ENCODE peak calls at places on chromosomes 1 and 21, in five cellular contexts. P, E, Y, K and Q are unnamed samples. For H3K9me3, the result is how much of the 10 kb centered on the place peaks cover.

GRCh38 chr1:154425172-154425571 is 20.0 kb downstream of the IL6R start:
- DNase-seq in Y (no peak), P (no peak), K (no peak), E (no peak), Q (no peak)

GRCh38 chr21:32794643-32795042 is 23.1 kb upstream of the PAXBP1 start:
- DNase-seq in K (no peak), Y (no peak), E (no peak), P (no peak), Q (no peak)

GRCh38 chr1:193229136-193229535 is 42.7 kb upstream of the B3GALT2 start:
- DNase-seq in Y (no peak), K (no peak), P (no peak), E (no peak), Q (no peak)

GRCh38 chr1:184485731-184486723 is 99.2 kb downstream of the C1orf21 start:
- DNase-seq in K (no peak), E (no peak), P (no peak), Y (no peak), Q (no peak)

GRCh38 chr1:231903586-231904081 is 277.0 kb downstream of the DISC1 start:
- DNase-seq in Y (no peak), K (no peak), E (no peak), P (no peak), Q (no peak)

GRCh38 chr1:155884028-155884950 is 24.9 kb downstream of the SYT11 start:
- DNase-seq in K (no peak), P (no peak), E (no peak), Y (no peak), Q (no peak)

GRCh38 chr1:183164350-183164749 is 21.7 kb upstream of the LAMC2 start:
- DNase-seq in P (no peak), E (no peak), Y (no peak), K (peak), Q (no peak)

GRCh38 chr1:88163187-88163586 is 520.9 kb upstream of the PKN2 start:
- DNase-seq in Y (no peak), E (no peak), P (no peak), K (no peak), Q (no peak)

GRCh38 chr1:43104027-43104763 is 67.9 kb downstream of the EBNA1BP2 start:
- DNase-seq in K (no peak), P (no peak), Y (no peak), E (no peak), Q (no peak)

GRCh38 chr1:39378377-39378776 is 113.1 kb upstream of the BMP8A start:
- DNase-seq in E (no peak), Y (no peak), P (no peak), K (no peak), Q (no peak)

GRCh38 chr1:208200116-208200515 is 44.1 kb downstream of the PLXNA2 start:
- DNase-seq in K (no peak), E (no peak), P (no peak), Y (no peak), Q (no peak)

GRCh38 chr1:66761273-66761672 is 9.0 kb downstream of the DYNLT5 start:
- DNase-seq in P (no peak), E (no peak), K (peak), Y (no peak), Q (no peak)

GRCh38 chr1:9009438-9010366 is 16.5 kb downstream of the SLC2A7 start:
- DNase-seq in P (no peak), K (peak), E (no peak), Y (peak), Q (no peak)

GRCh38 chr1:109689844-109690405 is 2.3 kb downstream of the GSTM1 start:
- DNase-seq in K (no peak), P (no peak), E (no peak), Y (peak), Q (no peak)

GRCh38 chr1:210239295-210240155 is 6.9 kb downstream of the SERTAD4 start:
- DNase-seq in K (peak), E (no peak), P (no peak), Y (no peak), Q (no peak)

GRCh38 chr1:162335126-162335525 is 41.5 kb downstream of the SPATA46 start:
- DNase-seq in P (no peak), K (no peak), E (no peak), Y (peak), Q (no peak)

GRCh38 chr1:221776495-221777413 is 34.9 kb upstream of the DUSP10 start:
- DNase-seq in E (no peak), P (no peak), K (no peak), Y (no peak), Q (no peak)

GRCh38 chr1:172341697-172342096 is 78.8 kb upstream of the C1orf105 start:
- DNase-seq in K (no peak), Y (no peak), E (no peak), P (no peak), Q (no peak)

GRCh38 chr1:163440090-163440489 is 118.3 kb downstream of the NUF2 start:
- DNase-seq in Y (no peak), E (no peak), P (no peak), K (no peak), Q (no peak)

GRCh38 chr1:67883069-67883468 is 49.8 kb upstream of the GNG12 start:
- DNase-seq in K (no peak), E (no peak), P (no peak), Y (no peak), Q (no peak)

GRCh38 chr1:20073247-20073646 is 3.3 kb downstream of the PLA2G5 start:
- DNase-seq in P (no peak), E (no peak), Y (no peak), K (no peak), Q (no peak)

GRCh38 chr1:200866521-200866920 is 6.3 kb upstream of the GPR25 start:
- DNase-seq in Y (no peak), K (no peak), P (no peak), E (no peak), Q (no peak)

GRCh38 chr1:161921990-161922389 is 101.7 kb downstream of the OLFML2B start:
- DNase-seq in P (no peak), K (peak), Y (no peak), E (no peak), Q (no peak)

GRCh38 chr1:87206444-87206843 is 122.2 kb upstream of the LMO4 start:
- DNase-seq in P (no peak), Y (no peak), E (no peak), K (no peak), Q (no peak)

GRCh38 chr1:177959793-177960515 is 9.9 kb downstream of the SEC16B start:
- DNase-seq in K (peak), E (no peak), Y (no peak), P (no peak), Q (no peak)

GRCh38 chr21:36697473-36698159 is 1.3 kb upstream of the SIM2 start:
- DNase-seq in E (no peak), P (peak), Y (no peak), K (no peak), Q (no peak)

GRCh38 chr1:41898191-41898713 is 20.5 kb downstream of the HIVEP3 start:
- DNase-seq in E (peak), P (no peak), Y (no peak), K (peak), Q (peak)

GRCh38 chr1:199955235-199955634 is 72.3 kb upstream of the NR5A2 start:
- DNase-seq in Y (no peak), P (no peak), E (no peak), K (no peak), Q (no peak)

GRCh38 chr1:43373034-43373940 is 5.5 kb upstream of the ELOVL1 start:
- DNase-seq in P (no peak), K (no peak), Y (no peak), E (no peak), Q (no peak)

GRCh38 chr1:36387141-36387949 is 1.6 kb upstream of the STK40 start:
- DNase-seq in P (no peak), E (no peak), K (peak), Y (no peak), Q (no peak)

GRCh38 chr1:112380356-112380755 is 15.7 kb upstream of the CTTNBP2NL start:
- DNase-seq in P (no peak), Y (no peak), K (no peak), E (no peak), Q (no peak)

GRCh38 chr1:225934711-225935110 is 6.3 kb downstream of the LEFTY2 start:
- DNase-seq in E (no peak), P (no peak), Y (no peak), K (no peak), Q (no peak)

GRCh38 chr1:11925938-11926292 is 312 bp downstream of the KIAA2013 start:
- DNase-seq in P (peak), K (no peak), E (peak), Y (peak), Q (peak)

GRCh38 chr1:11924334-11925195 is 1.7 kb downstream of the KIAA2013 start:
- DNase-seq in Y (no peak), P (no peak), E (no peak), K (no peak), Q (no peak)

GRCh38 chr1:11923827-11924113 is 2.5 kb downstream of the KIAA2013 start:
- DNase-seq in E (no peak), Y (no peak), K (no peak), P (no peak), Q (no peak)

GRCh38 chr1:11921022-11921421 is 5.2 kb downstream of the KIAA2013 start:
- DNase-seq in P (no peak), E (no peak), K (no peak), Y (no peak), Q (no peak)

DNA sequence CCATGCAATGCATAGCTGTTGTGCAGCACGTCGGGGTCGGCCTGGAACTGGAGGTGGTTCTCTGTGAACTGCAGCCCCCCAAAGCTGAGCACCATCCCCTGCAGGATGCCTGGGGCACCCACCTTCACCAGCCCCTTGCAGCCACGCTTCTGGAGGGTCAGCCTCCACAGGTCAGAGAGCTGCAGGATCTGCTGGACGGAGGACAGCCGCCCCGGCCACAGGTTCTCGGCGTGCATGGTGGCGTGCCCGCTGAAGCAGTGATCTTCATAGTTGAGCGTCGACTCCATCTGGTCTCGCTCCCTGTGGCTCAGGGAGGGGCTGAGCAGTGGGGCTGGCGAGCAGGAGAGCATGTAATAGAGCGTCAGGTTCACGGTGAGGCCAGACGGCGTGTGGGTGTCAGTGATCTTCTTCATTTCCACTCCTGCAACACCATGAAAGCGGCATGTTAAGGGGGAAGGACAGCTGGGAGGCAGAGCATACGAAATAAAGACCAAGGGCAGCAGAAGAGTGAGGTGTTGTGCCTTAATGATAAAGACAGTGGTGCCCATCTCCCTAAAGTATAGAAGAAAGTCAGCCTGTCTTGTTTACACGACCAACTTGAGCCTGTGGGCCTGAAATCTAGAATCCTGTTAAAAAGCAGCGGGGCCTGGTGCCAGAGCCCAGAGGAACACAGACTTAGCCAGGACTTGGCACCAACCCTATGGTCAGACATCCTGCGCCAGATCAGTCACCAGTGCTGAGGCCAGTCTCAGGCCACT is 3.0 kb downstream of the KIAA2013 start:
- DNase-seq in E (no peak), P (no peak), K (no peak), Y (no peak), Q (no peak)
- H3K4me3 ChIP-seq in E (no peak), P (no peak), K (no peak), Y (no peak), Q (no peak)

GRCh38 chr21:44615881-44616590 is 4.2 kb downstream of the KRTAP10-8 start:
- DNase-seq in P (peak), Y (no peak), E (no peak), K (no peak), Q (peak)

GRCh38 chr21:44614161-44614631 is 2.3 kb downstream of the KRTAP10-8 start:
- DNase-seq in P (peak), K (no peak), Y (no peak), E (no peak), Q (no peak)

GRCh38 chr21:44615466-44615865 is 3.6 kb downstream of the KRTAP10-8 start:
- DNase-seq in K (no peak), E (no peak), Y (no peak), P (no peak), Q (no peak)

GRCh38 chr21:44613386-44614155 is 1.7 kb downstream of the KRTAP10-8 start:
- DNase-seq in Y (no peak), K (no peak), P (no peak), E (no peak), Q (no peak)

DNA sequence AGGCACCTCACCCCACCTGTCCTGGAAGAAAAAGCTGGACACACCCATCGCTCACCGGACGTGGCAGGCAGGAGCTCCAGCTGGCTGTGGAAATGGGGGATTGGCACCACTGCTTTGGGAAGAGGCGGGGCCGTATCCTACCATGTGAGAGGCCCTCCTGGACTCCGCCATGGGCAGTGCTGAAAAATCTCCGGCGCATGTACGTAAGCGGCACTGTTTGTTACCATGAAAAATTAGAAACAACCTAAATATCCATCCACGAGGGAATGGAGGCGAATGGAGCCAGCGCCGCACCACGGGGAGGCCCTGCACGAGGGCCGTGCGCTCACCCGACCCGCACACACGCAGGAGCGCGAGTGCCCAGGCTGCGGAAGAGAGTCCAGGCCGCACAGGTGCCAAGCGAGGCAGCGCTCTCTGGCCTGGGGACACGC is 3.1 kb downstream of the KRTAP10-8 start:
- DNase-seq in Y (no peak), E (no peak), K (no peak), P (peak), Q (no peak)
- H3K9me3 ChIP-seq in Y (under half), E (under half), K (under half), P (under half), Q (under half)

GRCh38 chr1:117015701-117016100 is 14.1 kb downstream of the CD101 start:
- DNase-seq in P (no peak), K (no peak), Y (no peak), E (no peak), Q (no peak)
- H3K27ac ChIP-seq in P (no peak), K (no peak), Y (no peak), E (no peak), Q (no peak)

GRCh38 chr1:91797164-91797563 is 88.8 kb downstream of the TGFBR3 start:
- DNase-seq in P (no peak), K (no peak), Y (no peak), E (no peak), Q (no peak)

GRCh38 chr1:91799863-91800262 is 86.1 kb downstream of the TGFBR3 start:
- DNase-seq in P (no peak), K (no peak), E (no peak), Y (no peak), Q (no peak)

GRCh38 chr1:91798241-91798648 is 87.7 kb downstream of the TGFBR3 start:
- DNase-seq in K (no peak), Y (no peak), E (no peak), P (no peak), Q (no peak)

GRCh38 chr1:91798741-91799140 is 87.2 kb downstream of the TGFBR3 start:
- DNase-seq in E (no peak), Y (no peak), K (no peak), P (no peak), Q (no peak)

DNA sequence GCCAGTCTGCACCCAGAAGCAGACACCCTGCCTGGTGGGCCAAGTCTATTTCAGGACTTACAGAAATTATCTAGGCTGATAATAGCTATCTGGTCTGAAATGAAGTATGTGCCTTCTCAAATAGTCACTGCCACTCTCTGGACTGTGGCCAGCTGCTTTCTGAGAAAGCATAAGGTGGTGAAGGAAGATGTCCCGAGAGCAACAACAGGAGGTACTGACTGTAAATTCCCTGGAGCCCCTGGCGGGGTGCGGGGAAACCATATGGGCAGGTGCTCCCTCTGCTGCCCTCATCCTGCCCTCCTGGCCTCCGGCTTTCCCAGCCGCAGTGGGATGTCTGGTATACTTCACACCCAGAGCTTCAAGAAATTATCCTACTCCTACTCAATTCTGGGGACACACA is 86.8 kb downstream of the TGFBR3 start:
- DNase-seq in P (no peak), E (no peak), Y (peak), K (no peak), Q (no peak)
- H3K4me3 ChIP-seq in P (no peak), E (no peak), Y (no peak), K (no peak), Q (no peak)

GRCh38 chr21:9735421-9735961 is 785.9 kb upstream of the TPTE start:
- DNase-seq in K (no peak), P (no peak), E (no peak), Y (no peak), Q (no peak)
- H3K9me3 ChIP-seq in K (half or more), P (under half), E (under half), Y (half or more), Q (under half)